ENCODE peak calls at places on chromosomes 13 and 19, in four cellular contexts. U is GM23248, S is AG08396, Z is nucleus accumbens. W is an unnamed sample.

GRCh38 chr19:14565298-14565679 is 6.6 kb downstream of the NDUFB7 start:
- DNase-seq in U (peak; percentile 19), Z (no peak), S (no peak), W (no peak)

GRCh38 chr13:36848228-36848982 is 29.4 kb downstream of the RFXAP start:
- DNase-seq in Z (no peak), S (no peak), U (peak; percentile 45), W (no peak)

GRCh38 chr13:39820606-39821005 is 165.1 kb downstream of the COG6 start:
- DNase-seq in S (no peak), U (no peak), Z (no peak), W (no peak)

GRCh38 chr19:5448374-5448773 is 6.8 kb upstream of the ZNRF4 start:
- DNase-seq in U (no peak), S (no peak), Z (no peak), W (no peak)

GRCh38 chr13:97250560-97250959 is 28.4 kb downstream of the MBNL2 start:
- DNase-seq in Z (no peak), S (no peak), U (no peak), W (no peak)

GRCh38 chr13:53873558-53873957 is 844.9 kb downstream of the OLFM4 start:
- DNase-seq in U (no peak), Z (no peak), S (no peak), W (peak; percentile 42)

GRCh38 chr19:18304496-18305312 is 18.2 kb downstream of the LSM4 start:
- DNase-seq in S (peak; percentile 90), Z (peak; percentile 83), U (peak; percentile 94), W (peak; percentile 65)

GRCh38 chr13:52850396-52851152 is 2.1 kb upstream of the PCDH8 start:
- DNase-seq in S (peak; percentile 88), U (peak; percentile 80), Z (peak; percentile 49), W (peak; percentile 87)

GRCh38 chr13:40780822-40781401 is 8.5 kb upstream of the SLC25A15 start:
- DNase-seq in S (peak; percentile 28), U (peak; percentile 39), Z (no peak), W (peak; percentile 44)

GRCh38 chr19:19656451-19657396 is 6.8 kb downstream of the ATP13A1 start:
- DNase-seq in U (no peak), Z (no peak), S (peak; percentile 1), W (no peak)

GRCh38 chr19:29289020-29289419 is 76.1 kb upstream of the UQCRFS1 start:
- DNase-seq in Z (no peak), U (no peak), S (no peak), W (no peak)

GRCh38 chr13:40681341-40682051 is 15.1 kb upstream of the FOXO1 start:
- DNase-seq in S (no peak), Z (no peak), U (no peak), W (peak; percentile 46)

GRCh38 chr19:7069904-7070226 is 362 bp downstream of the ZNF557 start:
- DNase-seq in U (peak; percentile 71), S (no peak), Z (no peak), W (no peak)

GRCh38 chr13:111177081-111177711 is 62.1 kb downstream of the ARHGEF7 start:
- DNase-seq in Z (peak; percentile 80), U (no peak), S (no peak), W (no peak)

GRCh38 chr13:104289400-104289799 is 1223.2 kb upstream of the SLC10A2 start:
- DNase-seq in U (no peak), Z (no peak), S (no peak), W (no peak)

GRCh38 chr13:27269114-27269665 is 1.4 kb upstream of the RASL11A start:
- DNase-seq in Z (no peak), U (peak; percentile 40), S (no peak), W (no peak)

GRCh38 chr19:7505682-7506384 is 10.1 kb upstream of the ZNF358 start:
- DNase-seq in U (peak; percentile 56), S (peak; percentile 64), Z (peak; percentile 29), W (peak; percentile 32)

GRCh38 chr13:58397596-58398387 is 766.2 kb downstream of the PCDH17 start:
- DNase-seq in S (no peak), Z (no peak), U (no peak), W (no peak)

GRCh38 chr13:80118099-80118498 is 222.8 kb downstream of the SPRY2 start:
- DNase-seq in Z (no peak), S (no peak), U (no peak), W (no peak)

GRCh38 chr19:18896421-18896841 is 473 bp upstream of the CERS1 start:
- DNase-seq in U (peak; percentile 49), Z (peak; percentile 54), S (peak; percentile 49), W (no peak)

GRCh38 chr19:29084266-29084665 is 128.7 kb downstream of the UQCRFS1 start:
- DNase-seq in Z (no peak), S (peak; percentile 58), U (peak; percentile 62), W (peak; percentile 10)

GRCh38 chr13:40187324-40187795 is 479.1 kb downstream of the FOXO1 start:
- DNase-seq in Z (no peak), S (no peak), U (no peak), W (no peak)